ENCODE peak calls at places on chromosomes 5 and 9, in nine cellular contexts. K, M, U, W, Y, H, Q, A and B are unnamed samples.

GRCh38 chr5:122429545-122430327 is 117.7 kb downstream of the SNCAIP start:
- DNase-seq in Q (no peak), A (no peak), U (no peak), Y (no peak), K (no peak), H (no peak), M (no peak), W (no peak), B (no peak)

GRCh38 chr5:43065384-43066230 is 25.5 kb upstream of the ANXA2R start:
- DNase-seq in W (peak; percentile 62), A (peak; percentile 67), H (no peak), Q (peak; percentile 72), K (peak; percentile 55), U (peak; percentile 66), M (peak; percentile 41), Y (no peak), B (peak; percentile 91)

GRCh38 chr5:10288600-10289213 is 19.0 kb downstream of the CMBL start:
- DNase-seq in Y (no peak), A (peak; percentile 55), H (no peak), W (peak; percentile 95), K (no peak), Q (peak; percentile 89), M (peak; percentile 26), U (no peak), B (peak; percentile 51)

GRCh38 chr9:86585422-86586143 is 231.4 kb upstream of the TUT7 start:
- DNase-seq in H (no peak), K (no peak), W (no peak), M (no peak), A (no peak), U (no peak), Q (no peak), Y (no peak), B (no peak)

GRCh38 chr9:79570449-79571308 is 1.1 kb upstream of the TLE4 start:
- DNase-seq in H (peak; percentile 80), K (peak; percentile 50), M (peak; percentile 35), U (peak; percentile 34), W (peak; percentile 47), A (peak; percentile 31), Q (peak; percentile 57), Y (no peak), B (peak; percentile 28)

GRCh38 chr5:139232161-139232724 is 34.1 kb upstream of the SIL1 start:
- DNase-seq in K (no peak), W (no peak), M (no peak), A (no peak), Q (no peak), H (no peak), U (no peak), Y (peak; percentile 31), B (peak; percentile 52)

GRCh38 chr9:78539904-78540303 is 243.0 kb downstream of the PSAT1 start:
- DNase-seq in M (no peak), Y (no peak), W (no peak), Q (no peak), A (no peak), U (no peak), K (no peak), H (no peak), B (no peak)

GRCh38 chr9:18798106-18798505 is 234.9 kb downstream of the SAXO1 start:
- DNase-seq in Y (no peak), K (no peak), M (no peak), Q (no peak), A (no peak), H (no peak), W (no peak), U (no peak), B (no peak)

GRCh38 chr9:115261656-115262081 is 143.7 kb upstream of the TNC start:
- DNase-seq in H (no peak), U (no peak), A (no peak), M (no peak), K (no peak), Q (no peak), W (no peak), Y (no peak), B (no peak)

GRCh38 chr5:149367972-149368645 is 10.3 kb downstream of the PCYOX1L start:
- DNase-seq in W (peak; percentile 3), Y (no peak), H (no peak), M (no peak), A (no peak), Q (no peak), K (no peak), U (no peak), B (no peak)

GRCh38 chr9:117714282-117714681 is 10.1 kb downstream of the TLR4 start:
- DNase-seq in W (no peak), M (no peak), U (no peak), Y (no peak), Q (peak; percentile 47), H (no peak), K (no peak), A (no peak), B (no peak)

GRCh38 chr9:73091909-73092308 is 59.8 kb upstream of the ANXA1 start:
- DNase-seq in H (no peak), M (no peak), W (no peak), A (no peak), U (no peak), K (no peak), Q (no peak), Y (no peak), B (no peak)

GRCh38 chr5:154287136-154287535 is 96.6 kb downstream of the GALNT10 start:
- DNase-seq in Y (no peak), H (no peak), M (no peak), Q (no peak), W (no peak), U (peak; percentile 95), K (no peak), A (no peak), B (no peak)

GRCh38 chr5:130978475-130978874 is 186.6 kb downstream of the HINT1 start:
- DNase-seq in Y (no peak), K (no peak), U (no peak), W (no peak), A (no peak), Q (no peak), H (no peak), M (no peak), B (no peak)

GRCh38 chr9:12813960-12814876 is 39.4 kb downstream of the LURAP1L start:
- DNase-seq in H (no peak), M (peak; percentile 65), U (peak; percentile 99), K (peak; percentile 41), Y (no peak), Q (peak; percentile 52), A (no peak), W (peak; percentile 69), B (no peak)
- TF ChIP-seq POLR2A in H (no peak), M (no peak), U (no peak), K (no peak), Y (no peak), Q (no peak), A (no peak), W (no peak), B (no peak)

DNA sequence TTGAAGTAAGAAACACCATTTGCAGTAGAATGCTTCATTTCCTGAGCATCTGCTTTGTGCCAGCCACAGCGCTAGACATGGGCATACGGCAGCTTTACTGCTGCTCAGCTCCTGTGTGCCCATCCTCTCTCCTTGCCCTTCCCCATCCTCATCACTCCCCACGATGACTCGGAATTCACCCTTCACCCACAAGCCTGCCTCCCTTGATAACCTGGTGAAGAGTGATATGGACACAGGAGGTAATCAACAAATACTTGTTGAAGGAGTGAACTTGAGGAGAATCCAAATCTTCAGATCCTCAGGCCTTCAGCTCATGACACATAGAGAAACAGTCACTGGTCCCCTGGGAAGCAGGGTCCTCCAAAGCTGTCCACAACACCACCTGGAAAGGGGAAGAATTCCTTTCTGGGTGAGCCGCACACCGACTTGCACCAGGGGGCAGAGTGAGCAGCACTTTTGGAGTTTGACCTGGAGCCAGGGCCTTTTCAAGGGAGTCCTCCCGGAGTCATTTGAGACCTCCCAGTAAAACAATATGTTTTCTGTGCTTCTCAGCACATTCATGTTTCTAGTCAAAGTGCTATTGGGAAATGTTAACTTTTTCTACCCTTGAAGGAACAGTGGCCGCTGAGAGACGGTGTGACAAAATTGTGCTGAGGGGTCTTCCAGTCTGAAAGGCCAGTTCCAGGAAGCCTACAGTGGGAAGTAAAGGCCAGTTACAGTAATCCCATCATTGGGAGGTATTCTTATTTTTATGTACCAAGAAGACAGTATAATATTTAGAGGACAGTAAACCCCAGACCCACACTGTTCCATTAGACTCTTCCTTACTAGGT is 332.3 kb downstream of the CWC27 start:
- DNase-seq in Y (no peak), M (peak; percentile 70), Q (no peak), K (peak; percentile 35), A (peak; percentile 57), W (peak; percentile 65), H (peak; percentile 78), U (peak; percentile 74), B (no peak)
- TF ChIP-seq POLR2A in Y (no peak), M (no peak), Q (no peak), K (no peak), A (no peak), W (no peak), H (no peak), U (no peak), B (no peak)

GRCh38 chr5:157265714-157266285 is at the start of gene CYFIP2:
- DNase-seq in Q (peak; percentile 86), H (no peak), M (no peak), Y (no peak), K (peak; percentile 46), U (peak; percentile 30), W (peak; percentile 80), A (peak; percentile 69), B (no peak)
- TF ChIP-seq POLR2A in Q (no peak), H (no peak), M (peak; percentile 21), Y (peak; percentile 80), K (no peak), U (no peak), W (no peak), A (no peak), B (no peak)

GRCh38 chr9:113221003-113221799 is at the start of the genes FKBP15 and SLC31A1:
- DNase-seq in H (peak; percentile 98), Y (peak; percentile 94), M (peak; percentile 95), A (peak; percentile 98), W (peak; percentile 98), K (peak; percentile 99), U (peak; percentile 99), Q (peak; percentile 99), B (peak; percentile 99)
- TF ChIP-seq POLR2A in H (peak; percentile 46), Y (peak; percentile 80), M (peak; percentile 77), A (no peak), W (peak; percentile 94), K (peak; percentile 70), U (peak; percentile 75), Q (peak; percentile 82), B (no peak)

GRCh38 chr5:176450077-176450476 is 1.9 kb downstream of the FAF2 start:
- DNase-seq in H (no peak), Y (no peak), K (no peak), Q (no peak), W (no peak), M (no peak), A (no peak), U (no peak), B (no peak)

GRCh38 chr5:176446884-176447537 is 1.2 kb upstream of the FAF2 start:
- DNase-seq in Y (no peak), Q (no peak), A (no peak), U (peak; percentile 35), K (peak; percentile 20), M (peak; percentile 5), H (no peak), W (peak; percentile 31), B (peak; percentile 87)

GRCh38 chr5:176447538-176447981 is 625 bp upstream of the FAF2 start:
- DNase-seq in A (no peak), H (peak; percentile 78), K (no peak), Q (no peak), W (no peak), Y (no peak), U (no peak), M (no peak), B (no peak)

GRCh38 chr5:176444742-176445141 is 3.4 kb upstream of the FAF2 start:
- DNase-seq in W (no peak), K (no peak), H (no peak), Y (no peak), Q (no peak), M (no peak), A (no peak), U (no peak), B (no peak)

GRCh38 chr5:176447982-176448608 is at the start of gene FAF2:
- DNase-seq in U (peak; percentile 99), K (peak; percentile 99), M (peak; percentile 99), H (peak; percentile 100), Q (peak; percentile 99), Y (peak; percentile 96), W (peak; percentile 98), A (peak; percentile 96), B (peak; percentile 99)
- TF ChIP-seq POLR2A in U (peak; percentile 94), K (peak; percentile 92), M (peak; percentile 89), H (peak; percentile 93), Q (peak; percentile 85), Y (peak; percentile 97), W (peak; percentile 89), A (peak; percentile 46), B (no peak)